ENCODE peak calls at places on chromosomes 2 and 18, in nine cellular contexts. L is activated T-cell treated with anti-CD3 and anti-CD28 coated beads for 1 hour; M is head of caudate nucleus; D is NCI-H524; A is NCI-H774; S is stimulated activated CD8-positive, alpha-beta memory T cell treated with anti-CD3 and anti-CD28 coated beads, Interleukin-2, amount 100 ng/mL, for 48 hours; F is activated naive CD8-positive, alpha-beta T cell treated with anti-CD3 and anti-CD28 coated beads, Interleukin-2, amount 50 U/mL, for 24 hours; Z is NCI-H1048; T is thyroid gland. C is an unnamed sample.

GRCh38 chr2:42882756-42883155 is 90.4 kb upstream of the HAAO start:
- DNase-seq in L (no peak), M (no peak), D (no peak), A (no peak), S (no peak), F (no peak), Z (no peak), T (no peak), C (no peak)

GRCh38 chr2:182117203-182117602 is 131.6 kb downstream of the PPP1R1C start:
- DNase-seq in L (no peak), M (no peak), D (no peak), A (no peak), S (no peak), F (no peak), Z (no peak), T (no peak), C (no peak)

GRCh38 chr2:216034065-216034464 is 20.7 kb upstream of the MREG start:
- DNase-seq in L (peak; percentile 70), M (peak; percentile 86), D (peak; percentile 20), A (no peak), S (peak; percentile 54), F (peak; percentile 82), Z (no peak), T (peak; percentile 79), C (peak; percentile 52)

GRCh38 chr2:73134471-73134870 is 21.7 kb upstream of the RAB11FIP5 start:
- DNase-seq in L (no peak), M (no peak), D (no peak), A (no peak), S (no peak), F (no peak), Z (no peak), T (no peak), C (no peak)

GRCh38 chr18:68507781-68508180 is 207.1 kb downstream of the TMX3 start:
- DNase-seq in L (no peak), M (no peak), D (no peak), A (no peak), S (no peak), F (no peak), Z (no peak), T (no peak), C (no peak)

GRCh38 chr2:72330673-72331072 is 183.0 kb upstream of the CYP26B1 start:
- DNase-seq in L (no peak), M (no peak), D (no peak), A (no peak), S (no peak), F (no peak), Z (no peak), T (no peak), C (no peak)

GRCh38 chr18:57539702-57540101 is 46.8 kb downstream of the FECH start:
- DNase-seq in L (no peak), M (no peak), D (no peak), A (no peak), S (no peak), F (no peak), Z (no peak), T (no peak), C (no peak)

GRCh38 chr2:85866165-85866659 is 22.6 kb downstream of the ST3GAL5 start:
- DNase-seq in L (no peak), M (peak; percentile 33), D (no peak), A (no peak), S (no peak), F (no peak), Z (no peak), T (no peak), C (no peak)

GRCh38 chr18:58578835-58579560 is 49.9 kb downstream of the ALPK2 start:
- DNase-seq in L (no peak), M (no peak), D (no peak), A (no peak), S (no peak), F (no peak), Z (no peak), T (no peak), C (no peak)

GRCh38 chr2:105775809-105776559 is 31.3 kb downstream of the NCK2 start:
- DNase-seq in L (no peak), M (no peak), D (no peak), A (no peak), S (no peak), F (peak; percentile 57), Z (no peak), T (no peak), C (no peak)

GRCh38 chr2:128271891-128272585 is 46.6 kb downstream of the HS6ST1 start:
- DNase-seq in L (no peak), M (no peak), D (no peak), A (no peak), S (no peak), F (no peak), Z (no peak), T (no peak), C (no peak)

GRCh38 chr2:167212054-167212648 is 323.9 kb downstream of the XIRP2 start:
- DNase-seq in L (no peak), M (peak; percentile 22), D (no peak), A (peak; percentile 37), S (no peak), F (peak; percentile 8), Z (peak; percentile 17), T (peak; percentile 3), C (no peak)

GRCh38 chr2:121210691-121211090 is 74.3 kb downstream of the TFCP2L1 start:
- DNase-seq in L (no peak), M (no peak), D (no peak), A (no peak), S (no peak), F (no peak), Z (no peak), T (peak; percentile 50), C (no peak)